ENCODE peak calls at places on chromosomes 7 and 10, in six cellular contexts. V, N, P, L, U and R are unnamed samples.

GRCh38 chr10:34522542-34522941 is 292.6 kb downstream of the PARD3 start:
- DNase-seq in N (peak; percentile 71), U (peak; percentile 14), P (no peak), V (peak; percentile 36), L (no peak), R (no peak)

GRCh38 chr10:10353326-10353725 is 664.3 kb upstream of the CELF2 start:
- DNase-seq in U (no peak), L (no peak), N (no peak), P (no peak), V (no peak), R (no peak)

GRCh38 chr10:61975107-61975932 is 73.8 kb downstream of the ARID5B start:
- DNase-seq in U (no peak), L (no peak), N (peak; percentile 73), P (no peak), V (peak; percentile 4), R (no peak)

GRCh38 chr7:100401811-100402210 is 26.7 kb downstream of the ZCWPW1 start:
- DNase-seq in L (no peak), P (no peak), V (no peak), U (no peak), N (no peak), R (no peak)

GRCh38 chr7:151684408-151685175 is 164.9 kb upstream of the RHEB start:
- DNase-seq in V (no peak), U (no peak), P (no peak), L (no peak), N (no peak), R (no peak)

GRCh38 chr10:21926358-21926890 is 77.1 kb downstream of the DNAJC1 start:
- DNase-seq in L (no peak), P (no peak), N (no peak), U (no peak), V (no peak), R (no peak)

GRCh38 chr7:28688651-28689050 is 269.5 kb downstream of the TRIL start:
- DNase-seq in N (peak; percentile 69), P (no peak), V (no peak), L (no peak), U (no peak), R (no peak)

GRCh38 chr7:294440-295154 is 4.6 kb downstream of the FOXL3 start:
- DNase-seq in N (no peak), U (no peak), P (no peak), V (no peak), L (no peak), R (no peak)

GRCh38 chr10:107413971-107414370 is 249.5 kb upstream of the SORCS1 start:
- DNase-seq in V (no peak), N (no peak), L (no peak), U (no peak), P (no peak), R (no peak)

GRCh38 chr7:22654836-22655235 is 72.2 kb upstream of the IL6 start:
- DNase-seq in L (no peak), V (no peak), N (no peak), P (no peak), U (no peak), R (no peak)

GRCh38 chr7:1818581-1819200 is 148.6 kb downstream of the ELFN1 start:
- DNase-seq in N (no peak), V (no peak), U (no peak), L (no peak), P (no peak), R (no peak)

GRCh38 chr10:14838582-14839304 is 637 bp downstream of the HSPA14 start:
- DNase-seq in N (peak; percentile 26), U (peak; percentile 75), P (peak; percentile 14), V (no peak), L (no peak), R (peak; percentile 15)

GRCh38 chr7:157930441-157930840 is 593.6 kb downstream of the DNAJB6 start:
- DNase-seq in P (no peak), L (no peak), V (no peak), U (no peak), N (no peak), R (no peak)

GRCh38 chr7:42071372-42072261 is 165.4 kb downstream of the GLI3 start:
- DNase-seq in V (no peak), N (peak; percentile 72), U (peak; percentile 28), P (no peak), L (no peak), R (no peak)

GRCh38 chr10:93363891-93364648 is 118.1 kb downstream of the MYOF start:
- DNase-seq in N (no peak), U (no peak), P (no peak), V (no peak), L (no peak), R (no peak)

GRCh38 chr7:24715661-24716479 is 41.4 kb downstream of the GSDME start:
- DNase-seq in L (no peak), P (no peak), N (peak; percentile 54), U (peak; percentile 69), V (peak; percentile 22), R (no peak)

GRCh38 chr10:29315814-29316213 is 26.9 kb downstream of the LYZL1 start:
- DNase-seq in V (no peak), N (no peak), P (no peak), U (no peak), L (no peak), R (no peak)

GRCh38 chr10:58010076-58010475 is 257.6 kb downstream of the IPMK start:
- DNase-seq in L (no peak), V (no peak), N (no peak), P (no peak), U (no peak), R (no peak)

GRCh38 chr7:70376561-70377031 is 755.3 kb upstream of the GALNT17 start:
- DNase-seq in L (no peak), N (no peak), V (peak; percentile 20), P (no peak), U (no peak), R (no peak)

GRCh38 chr10:15189133-15189881 is 20.8 kb upstream of the NMT2 start:
- DNase-seq in P (no peak), N (no peak), L (no peak), U (no peak), V (no peak), R (no peak)

GRCh38 chr7:107694395-107694794 is 33.8 kb downstream of the SLC26A4 start:
- DNase-seq in L (no peak), V (no peak), N (peak; percentile 59), U (no peak), P (no peak), R (no peak)

GRCh38 chr7:129089521-129090212 is 34.8 kb upstream of the TNPO3 start:
- DNase-seq in U (no peak), V (no peak), L (no peak), P (no peak), N (peak; percentile 7), R (no peak)

GRCh38 chr7:47635091-47636090 is 53.5 kb upstream of the TNS3 start:
- DNase-seq in V (peak; percentile 30), P (no peak), U (peak; percentile 42), L (no peak), N (peak; percentile 21), R (no peak)

GRCh38 chr10:126215767-126216166 is 172.5 kb downstream of the ADAM12 start:
- DNase-seq in U (no peak), P (no peak), N (no peak), V (no peak), L (no peak), R (no peak)

GRCh38 chr7:102320181-102320580 is 33.5 kb downstream of the SH2B2 start:
- DNase-seq in U (no peak), V (no peak), L (no peak), P (no peak), N (no peak), R (no peak)

GRCh38 chr7:29987083-29987482 is 2.5 kb downstream of the SCRN1 start:
- DNase-seq in V (no peak), L (no peak), U (no peak), N (no peak), P (no peak), R (no peak)

GRCh38 chr10:15027741-15028140 is 16.0 kb upstream of the OLAH start:
- DNase-seq in V (no peak), P (no peak), L (no peak), N (peak; percentile 33), U (peak; percentile 12), R (no peak)

GRCh38 chr10:9297580-9297979 is 1243.1 kb downstream of the GATA3 start:
- DNase-seq in P (no peak), U (no peak), L (no peak), N (no peak), V (no peak), R (no peak)

GRCh38 chr7:15471387-15471786 is 90.4 kb downstream of the AGMO start:
- DNase-seq in U (no peak), N (no peak), L (no peak), V (no peak), P (no peak), R (no peak)

GRCh38 chr10:133359972-133360610 is 2.3 kb upstream of the FUOM start:
- DNase-seq in P (no peak), N (no peak), U (no peak), V (no peak), L (no peak), R (no peak)

GRCh38 chr7:41033526-41033925 is 669.4 kb downstream of the INHBA start:
- DNase-seq in N (no peak), V (no peak), U (no peak), P (no peak), L (no peak), R (no peak)

GRCh38 chr10:99656199-99657064 is 2.9 kb upstream of the ENTPD7 start:
- DNase-seq in N (peak; percentile 2), U (no peak), L (no peak), V (no peak), P (no peak), R (no peak)

GRCh38 chr10:124286621-124287020 is 132.1 kb downstream of the OAT start:
- DNase-seq in V (no peak), N (no peak), U (no peak), L (no peak), P (no peak), R (no peak)

GRCh38 chr7:128934361-128935352 is 3.1 kb upstream of the IRF5 start:
- DNase-seq in L (no peak), N (no peak), P (no peak), V (no peak), U (no peak), R (no peak)

GRCh38 chr7:4715385-4715770 is 33.3 kb downstream of the FOXK1 start:
- DNase-seq in P (no peak), N (peak; percentile 91), U (peak; percentile 70), V (peak; percentile 80), L (no peak), R (no peak)

GRCh38 chr7:100779359-100779758 is 46.0 kb downstream of the ZAN start:
- DNase-seq in P (no peak), V (no peak), N (no peak), L (no peak), U (no peak), R (no peak)